ENCODE peak calls at places on chromosomes 3 and 15, in eight cellular contexts. N is ovary, A is Panc1, V is left colon, C is SJSA1, G is hypothalamus, X is iPS-NIHi11, U is GM10248. I is an unnamed sample.
A peak's percentile ranks its signal among the peaks of the same experiment; 100 is the strongest.

GRCh38 chr15:20345401-20345958 is 196.1 kb downstream of the GOLGA6L6 start:
- DNase-seq in N (no peak), A (no peak), V (no peak), C (no peak), G (no peak), X (no peak), U (peak; percentile 34), I (no peak)

GRCh38 chr15:26665950-26666921 is 106.6 kb downstream of the GABRB3 start:
- DNase-seq in N (no peak), A (no peak), V (no peak), C (no peak), G (no peak), X (peak; percentile 50), U (no peak), I (no peak)

GRCh38 chr3:186160691-186161243 is 51.9 kb upstream of the ETV5 start:
- DNase-seq in N (no peak), A (no peak), V (no peak), C (no peak), G (no peak), X (no peak), U (no peak), I (no peak)

GRCh38 chr3:15903164-15903563 is 105.4 kb upstream of the ANKRD28 start:
- DNase-seq in N (peak; percentile 67), A (no peak), V (peak; percentile 29), C (no peak), G (no peak), X (no peak), U (no peak), I (peak; percentile 5)

GRCh38 chr3:185959609-185960517 is 22.0 kb upstream of the TRA2B start:
- DNase-seq in N (no peak), A (no peak), V (no peak), C (peak; percentile 72), G (no peak), X (peak; percentile 47), U (no peak), I (no peak)

GRCh38 chr3:127903596-127903995 is 11.4 kb upstream of the KBTBD12 start:
- DNase-seq in N (no peak), A (no peak), V (no peak), C (no peak), G (no peak), X (no peak), U (no peak), I (no peak)

GRCh38 chr15:62788224-62788623 is 254.3 kb upstream of the TPM1 start:
- DNase-seq in N (no peak), A (no peak), V (no peak), C (no peak), G (no peak), X (no peak), U (no peak), I (no peak)

GRCh38 chr15:66251065-66251789 is 2.3 kb downstream of the MEGF11 start:
- DNase-seq in N (no peak), A (no peak), V (no peak), C (no peak), G (no peak), X (no peak), U (no peak), I (no peak)

GRCh38 chr3:192933779-192934456 is 16.3 kb upstream of the MB21D2 start:
- DNase-seq in N (no peak), A (no peak), V (no peak), C (no peak), G (no peak), X (no peak), U (no peak), I (no peak)

GRCh38 chr3:138426211-138426610 is 8.2 kb upstream of the ESYT3 start:
- DNase-seq in N (no peak), A (no peak), V (no peak), C (no peak), G (no peak), X (no peak), U (no peak), I (no peak)

GRCh38 chr15:38068600-38068999 is 134.2 kb downstream of the TMCO5A start:
- DNase-seq in N (no peak), A (no peak), V (no peak), C (no peak), G (no peak), X (no peak), U (no peak), I (no peak)

GRCh38 chr3:15708882-15709677 is 88.7 kb downstream of the ANKRD28 start:
- DNase-seq in N (no peak), A (no peak), V (no peak), C (no peak), G (no peak), X (no peak), U (no peak), I (no peak)

GRCh38 chr3:149507491-149508324 is 33.2 kb downstream of the TM4SF4 start:
- DNase-seq in N (peak; percentile 26), A (no peak), V (no peak), C (peak; percentile 40), G (no peak), X (no peak), U (no peak), I (no peak)

GRCh38 chr3:23372296-23372695 is 169.2 kb downstream of the UBE2E2 start:
- DNase-seq in N (no peak), A (no peak), V (no peak), C (no peak), G (no peak), X (no peak), U (no peak), I (no peak)

GRCh38 chr15:57509121-57509520 is 82.6 kb upstream of the MYZAP start:
- DNase-seq in N (peak; percentile 26), A (no peak), V (no peak), C (peak; percentile 18), G (no peak), X (no peak), U (no peak), I (no peak)

GRCh38 chr3:59678042-59678707 is 628.4 kb upstream of the CFAP20DC start:
- DNase-seq in N (no peak), A (no peak), V (no peak), C (no peak), G (no peak), X (no peak), U (no peak), I (no peak)

GRCh38 chr3:5929027-5929426 is 741.5 kb downstream of the EDEM1 start:
- DNase-seq in N (no peak), A (no peak), V (no peak), C (no peak), G (no peak), X (no peak), U (no peak), I (no peak)

GRCh38 chr15:98844261-98844660 is 163.3 kb downstream of the PGPEP1L start:
- DNase-seq in N (no peak), A (no peak), V (no peak), C (no peak), G (no peak), X (no peak), U (no peak), I (no peak)

I was measured in globus pallidus.